ENCODE peak calls at places on chromosomes 13 and 19, in eight cellular contexts. V, T, E, D, O, M, W and U are unnamed samples.

GRCh38 chr19:10404888-10405808 is 1.8 kb upstream of the CDC37 start:
- DNase-seq in V (no peak), T (no peak), E (no peak), D (no peak), O (no peak), M (no peak), W (no peak), U (no peak)

GRCh38 chr19:4187313-4188122 is 5.0 kb downstream of the ANKRD24 start:
- DNase-seq in V (no peak), T (no peak), E (no peak), D (no peak), O (no peak), M (no peak), W (no peak), U (no peak)

GRCh38 chr19:13195678-13196077 is 45.5 kb downstream of the IER2 start:
- DNase-seq in V (peak), T (no peak), E (peak), D (no peak), O (peak), M (no peak), W (peak), U (no peak)

GRCh38 chr13:43054803-43055802 is 31.7 kb downstream of the DNAJC15 start:
- DNase-seq in V (no peak), T (no peak), E (peak), D (no peak), O (no peak), M (no peak), W (no peak), U (no peak)

GRCh38 chr19:56269348-56269747 is 3.2 kb upstream of the EDDM13 start:
- DNase-seq in V (no peak), T (no peak), E (no peak), D (no peak), O (no peak), M (no peak), W (no peak), U (no peak)

GRCh38 chr19:49453757-49454248 is 778 bp downstream of the ALDH16A1 start:
- DNase-seq in V (no peak), T (no peak), E (no peak), D (no peak), O (no peak), M (no peak), W (no peak), U (no peak)

GRCh38 chr13:33265133-33265532 is 20.4 kb downstream of the STARD13 start:
- DNase-seq in V (no peak), T (no peak), E (no peak), D (no peak), O (no peak), M (no peak), W (no peak), U (no peak)

GRCh38 chr19:3125900-3126524 is 9.8 kb upstream of the GNA15 start:
- DNase-seq in V (peak), T (peak), E (peak), D (peak), O (peak), M (no peak), W (peak), U (no peak)

GRCh38 chr19:56748443-56748842 is 76.9 kb upstream of the ZNF835 start:
- DNase-seq in V (no peak), T (no peak), E (peak), D (no peak), O (no peak), M (no peak), W (no peak), U (no peak)

GRCh38 chr13:112903071-112903577 is 65.9 kb upstream of the MCF2L start:
- DNase-seq in V (no peak), T (no peak), E (no peak), D (no peak), O (no peak), M (no peak), W (no peak), U (no peak)

GRCh38 chr19:34220472-34221063 is 33.8 kb upstream of the GARRE1 start:
- DNase-seq in V (peak), T (peak), E (peak), D (peak), O (peak), M (no peak), W (peak), U (no peak)

GRCh38 chr19:45814166-45814780 is 835 bp downstream of the RSPH6A start:
- DNase-seq in V (no peak), T (no peak), E (no peak), D (no peak), O (no peak), M (no peak), W (no peak), U (no peak)

GRCh38 chr13:30113983-30114491 is 193.3 kb downstream of the KATNAL1 start:
- DNase-seq in V (no peak), T (no peak), E (peak), D (no peak), O (no peak), M (no peak), W (no peak), U (no peak)

GRCh38 chr19:5455367-5456129 is at the start of gene ZNRF4:
- DNase-seq in V (no peak), T (no peak), E (no peak), D (no peak), O (no peak), M (no peak), W (no peak), U (no peak)

GRCh38 chr19:38070573-38070972 is 153.4 kb downstream of the DPF1 start:
- DNase-seq in V (no peak), T (peak), E (peak), D (no peak), O (no peak), M (no peak), W (no peak), U (no peak)

GRCh38 chr19:38317104-38317612 is 1.4 kb upstream of the YIF1B start:
- DNase-seq in V (no peak), T (no peak), E (no peak), D (no peak), O (no peak), M (no peak), W (no peak), U (no peak)